ENCODE peak calls at places on chromosomes 4 and X, in eight cellular contexts. U is esophagus muscularis mucosa, F is heart right ventricle, G is PC-3, Q is SK-N-SH, K is fibroblast of lung, J is endothelial cell of umbilical vein, D is Panc1. I is an unnamed sample.
A peak's percentile ranks its signal among the peaks of the same experiment; 100 is the strongest.

GRCh38 chrX:34365482-34365881 is 233.4 kb upstream of the FAM47A start:
- DNase-seq in U (no peak), Q (no peak), D (no peak), F (no peak), G (peak; percentile 30), K (peak; percentile 65), J (peak; percentile 65), I (no peak)

GRCh38 chr4:26161030-26161824 is 159.6 kb upstream of the RBPJ start:
- DNase-seq in Q (peak; percentile 58), G (peak; percentile 34), U (no peak), D (no peak), F (no peak), J (no peak), K (peak; percentile 41), I (no peak)

GRCh38 chrX:148504412-148504950 is 4.1 kb downstream of the AFF2 start:
- DNase-seq in U (no peak), K (no peak), Q (no peak), D (no peak), F (no peak), J (no peak), G (no peak), I (no peak)

GRCh38 chr4:93312299-93312698 is 516.3 kb upstream of the ATOH1 start:
- DNase-seq in J (no peak), Q (no peak), G (no peak), F (no peak), D (no peak), U (no peak), K (no peak), I (no peak)

GRCh38 chr4:128220286-128221235 is 67.1 kb downstream of the PGRMC2 start:
- DNase-seq in J (peak; percentile 70), D (no peak), F (no peak), K (peak; percentile 74), U (no peak), G (peak; percentile 63), Q (peak; percentile 36), I (peak; percentile 53)

GRCh38 chr4:40124690-40125089 is 68.0 kb downstream of the N4BP2 start:
- DNase-seq in D (no peak), J (no peak), F (no peak), G (no peak), Q (no peak), K (no peak), U (no peak), I (no peak)

GRCh38 chr4:3836802-3837601 is 70.8 kb downstream of the ADRA2C start:
- DNase-seq in F (no peak), D (no peak), Q (no peak), K (no peak), G (no peak), J (no peak), U (no peak), I (peak; percentile 11)

GRCh38 chr4:74284074-74284473 is 24.2 kb upstream of the EPGN start:
- DNase-seq in K (peak; percentile 33), Q (no peak), U (no peak), F (no peak), G (peak; percentile 88), D (no peak), J (no peak), I (peak; percentile 10)

GRCh38 chr4:138255917-138256597 is 13.9 kb upstream of the SLC7A11 start:
- DNase-seq in J (no peak), U (no peak), G (no peak), K (no peak), D (no peak), Q (no peak), F (no peak), I (no peak)

GRCh38 chr4:140595065-140595464 is 26.3 kb upstream of the UCP1 start:
- DNase-seq in U (no peak), K (peak; percentile 8), G (peak; percentile 61), F (no peak), Q (no peak), J (peak; percentile 21), D (no peak), I (peak; percentile 24)

GRCh38 chrX:22237479-22237878 is 35.2 kb upstream of the CBLL2 start:
- DNase-seq in Q (no peak), K (no peak), F (no peak), J (no peak), U (no peak), G (no peak), D (no peak), I (no peak)

GRCh38 chr4:6608758-6609414 is 31.6 kb upstream of the MRFAP1 start:
- DNase-seq in F (no peak), K (no peak), G (no peak), Q (no peak), D (no peak), U (no peak), J (no peak), I (no peak)

GRCh38 chr4:152894673-152895072 is 41.5 kb upstream of the FHDC1 start:
- DNase-seq in F (no peak), D (no peak), J (no peak), U (no peak), K (peak; percentile 39), G (peak; percentile 63), Q (no peak), I (peak; percentile 50)

GRCh38 chr4:167234388-167234881 is at the start of gene SPOCK3:
- DNase-seq in G (peak; percentile 44), K (peak; percentile 31), D (no peak), F (peak; percentile 21), U (no peak), Q (peak; percentile 61), J (peak; percentile 41), I (peak; percentile 38)

GRCh38 chr4:155748039-155748438 is 10.8 kb upstream of the GUCY1B1 start:
- DNase-seq in U (no peak), F (no peak), G (no peak), J (no peak), K (no peak), D (no peak), Q (no peak), I (no peak)

GRCh38 chr4:146329042-146329716 is 114.8 kb downstream of the REELD1 start:
- DNase-seq in K (peak; percentile 74), G (peak; percentile 89), J (peak; percentile 82), D (peak; percentile 27), Q (no peak), F (no peak), U (no peak), I (peak; percentile 61)

GRCh38 chr4:174086829-174087799 is 196.4 kb downstream of the FBXO8 start:
- DNase-seq in U (no peak), G (no peak), J (no peak), K (no peak), F (no peak), Q (no peak), D (no peak), I (no peak)

GRCh38 chrX:17039826-17040225 is 93.4 kb downstream of the REPS2 start:
- DNase-seq in K (peak; percentile 79), D (no peak), Q (no peak), U (no peak), F (no peak), J (no peak), G (peak; percentile 53), I (no peak)

GRCh38 chr4:7761720-7762119 is 177.9 kb downstream of the AFAP1 start:
- DNase-seq in F (peak; percentile 82), Q (peak; percentile 91), K (peak; percentile 69), G (peak; percentile 27), J (peak; percentile 61), D (no peak), U (peak; percentile 94), I (peak; percentile 21)

GRCh38 chr4:106986486-106986885 is 49.6 kb downstream of the DKK2 start:
- DNase-seq in D (no peak), K (peak; percentile 53), J (no peak), F (no peak), U (no peak), G (no peak), Q (peak; percentile 1), I (no peak)

GRCh38 chr4:75849459-75849858 is 52.8 kb downstream of the PPEF2 start:
- DNase-seq in F (no peak), D (no peak), U (no peak), J (peak; percentile 68), K (no peak), Q (no peak), G (no peak), I (no peak)

GRCh38 chrX:154307207-154307606 is 11.6 kb downstream of the TKTL1 start:
- DNase-seq in K (no peak), G (no peak), U (no peak), F (no peak), D (no peak), Q (peak; percentile 38), J (no peak), I (no peak)
- TF ChIP-seq CTCF in K (no peak), G (no peak), U (no peak), F (no peak), D (no peak), Q (no peak), J (no peak), I (no peak)

GRCh38 chrX:129956765-129957164 is 25.7 kb upstream of the BCORL1 start:
- DNase-seq in G (no peak), J (no peak), D (no peak), U (no peak), K (no peak), F (no peak), Q (no peak), I (no peak)

GRCh38 chrX:129958814-129959492 is 23.5 kb upstream of the BCORL1 start:
- DNase-seq in F (no peak), U (no peak), Q (no peak), K (peak; percentile 59), J (no peak), G (no peak), D (no peak), I (no peak)

GRCh38 chrX:129955682-129956081 is 26.8 kb upstream of the BCORL1 start:
- DNase-seq in J (no peak), Q (no peak), G (no peak), K (no peak), F (no peak), D (no peak), U (no peak), I (no peak)

GRCh38 chrX:129956145-129956544 is 26.3 kb upstream of the BCORL1 start:
- DNase-seq in F (no peak), D (no peak), U (no peak), J (no peak), K (no peak), Q (no peak), G (no peak), I (no peak)

GRCh38 chrX:129957241-129958099 is 25.0 kb upstream of the BCORL1 start:
- DNase-seq in Q (peak; percentile 84), G (peak; percentile 11), D (no peak), U (no peak), K (peak; percentile 44), F (peak; percentile 67), J (peak; percentile 18), I (peak; percentile 36)
- H3K27ac ChIP-seq in Q (peak overlapping the region; percentile 47), G (no peak overlapping the region), D (peak overlapping the region; percentile 91), U (peak overlapping the region; percentile 60), K (no peak overlapping the region), F (peak overlapping the region; percentile 74), J (no peak overlapping the region), I (peak overlapping the region; percentile 8)

GRCh38 chr4:89657931-89658700 is 178.8 kb downstream of the SNCA start:
- DNase-seq in J (peak; percentile 82), Q (peak; percentile 10), D (no peak), G (peak; percentile 29), F (no peak), U (no peak), K (peak; percentile 74), I (no peak)
- TF ChIP-seq CTCF in J (peak; percentile 29), Q (peak; percentile 66), D (peak; percentile 20), G (peak; percentile 52), F (peak; percentile 40), U (peak; percentile 38), K (peak; percentile 56), I (peak; percentile 62)

DNA sequence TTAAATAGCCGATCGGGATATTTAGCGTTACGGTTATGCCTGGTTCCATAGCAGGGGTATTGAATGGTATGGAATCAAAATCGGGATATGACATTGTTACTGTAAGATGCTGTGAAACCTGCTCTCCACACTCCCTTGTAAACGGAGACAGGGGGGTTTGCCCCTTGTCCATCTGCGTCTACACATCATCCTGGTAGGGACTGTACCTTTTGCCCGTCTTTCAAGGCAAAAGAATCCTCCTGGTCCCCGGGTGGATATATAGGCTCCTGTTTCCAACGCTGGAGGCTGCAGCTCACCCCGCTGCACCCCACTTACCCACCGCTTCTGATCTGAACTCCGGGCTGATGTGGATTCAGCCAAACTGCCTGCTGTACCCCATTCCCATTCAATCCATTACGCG is 189.1 kb downstream of the SHOX start:
- DNase-seq in F (no peak), K (no peak), U (no peak), Q (no peak), J (no peak), D (no peak), G (no peak), I (no peak)
- H3K27ac ChIP-seq in F (no peak overlapping the region), K (no peak overlapping the region), U (no peak overlapping the region), Q (no peak overlapping the region), J (no peak overlapping the region), D (no peak overlapping the region), G (no peak overlapping the region), I (no peak overlapping the region)